ENCODE peak calls at places on chromosomes 11 and 22, in six cellular contexts. V is CD8-positive, alpha-beta T cell; Z is heart right ventricle; A is fibroblast of mammary gland; Q is thoracic aorta; J is pancreas. C is an unnamed sample.

GRCh38 chr11:109984634-109985289 is 108.4 kb upstream of the ZC3H12C start:
- DNase-seq in V (no peak), Z (no peak), A (no peak), Q (no peak), J (no peak), C (no peak)

GRCh38 chr22:35231585-35232084 is 25.7 kb upstream of the HMGXB4 start:
- DNase-seq in V (peak; percentile 72), Z (peak; percentile 18), A (peak; percentile 68), Q (no peak), J (peak; percentile 82), C (peak; percentile 79)

GRCh38 chr22:43185860-43186261 is 1.1 kb downstream of the TTLL12 start:
- DNase-seq in V (no peak), Z (peak; percentile 35), A (peak; percentile 37), Q (no peak), J (peak; percentile 82), C (no peak)

GRCh38 chr11:60798631-60799030 is 13.5 kb downstream of the MS4A10 start:
- DNase-seq in V (no peak), Z (no peak), A (no peak), Q (no peak), J (no peak), C (no peak)

GRCh38 chr11:125300791-125301218 is 136.3 kb downstream of the PKNOX2 start:
- DNase-seq in V (no peak), Z (no peak), A (peak; percentile 57), Q (no peak), J (no peak), C (peak; percentile 78)

GRCh38 chr11:134276396-134277175 is 407 bp downstream of the GLB1L3 start:
- DNase-seq in V (no peak), Z (no peak), A (no peak), Q (no peak), J (peak; percentile 66), C (no peak)

GRCh38 chr11:12318791-12319733 is 58.3 kb upstream of the PARVA start:
- DNase-seq in V (no peak), Z (no peak), A (peak; percentile 74), Q (no peak), J (no peak), C (no peak)

GRCh38 chr11:17352925-17353227 is 1.3 kb downstream of the NCR3LG1 start:
- DNase-seq in V (peak; percentile 44), Z (peak; percentile 29), A (peak; percentile 49), Q (no peak), J (peak; percentile 68), C (peak; percentile 63)

GRCh38 chr11:26777276-26777939 is 55.5 kb upstream of the SLC5A12 start:
- DNase-seq in V (no peak), Z (no peak), A (peak; percentile 36), Q (no peak), J (no peak), C (peak; percentile 18)

GRCh38 chr11:84256618-84257017 is 970.5 kb upstream of the CCDC90B start:
- DNase-seq in V (no peak), Z (no peak), A (no peak), Q (no peak), J (no peak), C (no peak)

GRCh38 chr11:21037836-21038235 is 368.4 kb downstream of the NELL1 start:
- DNase-seq in V (no peak), Z (no peak), A (no peak), Q (no peak), J (no peak), C (no peak)

GRCh38 chr22:33895444-33895843 is 24.8 kb downstream of the LARGE1 start:
- DNase-seq in V (no peak), Z (no peak), A (no peak), Q (no peak), J (no peak), C (no peak)

GRCh38 chr11:46489668-46490560 is 98.3 kb upstream of the CHRM4 start:
- DNase-seq in V (peak; percentile 13), Z (no peak), A (peak; percentile 61), Q (no peak), J (no peak), C (peak; percentile 65)

GRCh38 chr11:112128483-112129121 is 35.3 kb downstream of the IL18 start:
- DNase-seq in V (no peak), Z (no peak), A (peak; percentile 86), Q (no peak), J (no peak), C (peak; percentile 80)

GRCh38 chr22:44211946-44212930 is 31.5 kb downstream of the PARVG start:
- DNase-seq in V (no peak), Z (no peak), A (peak; percentile 20), Q (no peak), J (peak; percentile 21), C (peak; percentile 77)

GRCh38 chr22:46027219-46028068 is 50.5 kb upstream of the WNT7B start:
- DNase-seq in V (no peak), Z (no peak), A (no peak), Q (no peak), J (peak; percentile 89), C (no peak)

GRCh38 chr11:14042686-14043440 is 80.3 kb downstream of the SPON1 start:
- DNase-seq in V (no peak), Z (no peak), A (no peak), Q (no peak), J (no peak), C (no peak)

GRCh38 chr11:14045417-14045816 is 82.9 kb downstream of the SPON1 start:
- DNase-seq in V (no peak), Z (no peak), A (no peak), Q (no peak), J (no peak), C (no peak)

GRCh38 chr11:14041565-14041964 is 79.0 kb downstream of the SPON1 start:
- DNase-seq in V (no peak), Z (no peak), A (no peak), Q (no peak), J (no peak), C (no peak)

GRCh38 chr11:14036495-14036894 is 74.0 kb downstream of the SPON1 start:
- DNase-seq in V (no peak), Z (no peak), A (peak; percentile 21), Q (no peak), J (no peak), C (no peak)

DNA sequence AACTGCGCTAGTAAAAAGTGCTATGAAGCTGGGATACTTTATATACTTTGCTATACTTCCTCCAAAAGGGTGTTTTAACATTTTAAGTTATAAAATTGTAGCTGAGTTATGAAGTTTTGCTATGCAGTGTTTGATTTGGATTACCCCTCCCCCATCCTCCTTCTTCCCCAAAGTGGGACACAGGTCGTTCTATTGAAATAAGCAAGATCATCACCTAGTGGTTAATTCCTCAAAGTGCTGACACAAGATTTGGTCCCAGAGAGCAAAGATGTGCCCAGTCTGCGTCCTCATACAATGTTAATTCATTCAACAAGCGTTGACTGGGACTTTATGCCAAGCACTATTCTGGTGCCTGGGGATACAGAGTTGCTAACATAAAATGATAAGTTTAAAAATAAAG is 78.5 kb downstream of the SPON1 start:
- DNase-seq in V (no peak), Z (no peak), A (peak; percentile 20), Q (no peak), J (no peak), C (no peak)
- TF ChIP-seq CTCF in V (no peak), Z (no peak), A (peak; percentile 38), Q (peak; percentile 12), J (no peak), C (no peak)

DNA sequence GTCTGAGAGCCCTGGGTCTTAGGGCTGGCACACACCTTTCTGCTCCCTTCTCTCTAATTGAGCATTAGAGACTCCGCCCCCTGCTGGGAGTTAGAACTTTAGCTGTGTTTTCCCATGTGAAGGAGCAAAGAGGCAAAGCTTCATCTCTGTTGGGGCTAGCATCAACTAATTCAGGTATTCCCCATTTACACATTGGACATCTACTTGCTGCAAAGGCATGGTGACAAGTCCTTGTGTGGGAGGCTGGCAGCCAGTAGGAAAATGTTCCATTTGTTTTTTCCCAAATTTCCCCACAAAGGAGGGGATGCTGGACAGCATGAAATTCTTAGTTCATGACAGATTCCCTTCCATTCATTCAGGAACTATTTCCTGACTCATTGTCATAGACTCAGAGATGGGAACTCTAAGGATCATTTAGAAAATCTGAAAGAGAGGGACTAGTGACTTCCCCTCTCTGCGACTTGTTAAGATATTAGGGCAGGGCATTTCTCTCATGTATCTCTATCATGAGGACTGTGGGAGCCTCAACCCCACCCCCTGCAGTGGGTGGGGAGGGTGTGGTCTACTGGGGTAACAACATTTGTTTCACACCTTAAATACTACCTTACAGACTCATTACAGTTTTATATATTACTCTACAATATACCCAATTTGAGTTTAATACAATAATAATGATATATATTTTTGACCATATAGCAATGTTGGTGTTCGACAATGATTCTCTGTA is 3.7 kb downstream of the CD44 start:
- DNase-seq in V (peak; percentile 43), Z (no peak), A (peak; percentile 80), Q (no peak), J (no peak), C (peak; percentile 44)
- H3K4me3 ChIP-seq in V (peak overlapping the region; percentile 46), Z (no peak overlapping the region), A (peak overlapping the region; percentile 100), Q (peak overlapping the region; percentile 95), J (peak overlapping the region; percentile 92), C (no peak overlapping the region)

GRCh38 chr11:79156031-79156430 is 284.8 kb downstream of the TENM4 start:
- DNase-seq in V (no peak), Z (no peak), A (no peak), Q (no peak), J (no peak), C (no peak)

GRCh38 chr11:79155237-79155636 is 285.6 kb downstream of the TENM4 start:
- DNase-seq in V (no peak), Z (no peak), A (no peak), Q (no peak), J (no peak), C (no peak)

GRCh38 chr11:79157738-79158137 is 283.1 kb downstream of the TENM4 start:
- DNase-seq in V (no peak), Z (no peak), A (no peak), Q (no peak), J (no peak), C (no peak)

GRCh38 chr11:79160786-79161403 is 279.9 kb downstream of the TENM4 start:
- DNase-seq in V (no peak), Z (no peak), A (peak; percentile 60), Q (no peak), J (no peak), C (peak; percentile 32)

GRCh38 chr11:79159657-79160450 is 281.0 kb downstream of the TENM4 start:
- DNase-seq in V (no peak), Z (no peak), A (no peak), Q (no peak), J (no peak), C (no peak)
- TF ChIP-seq CTCF in V (no peak), Z (no peak), A (peak; percentile 31), Q (no peak), J (no peak), C (no peak)

DNA sequence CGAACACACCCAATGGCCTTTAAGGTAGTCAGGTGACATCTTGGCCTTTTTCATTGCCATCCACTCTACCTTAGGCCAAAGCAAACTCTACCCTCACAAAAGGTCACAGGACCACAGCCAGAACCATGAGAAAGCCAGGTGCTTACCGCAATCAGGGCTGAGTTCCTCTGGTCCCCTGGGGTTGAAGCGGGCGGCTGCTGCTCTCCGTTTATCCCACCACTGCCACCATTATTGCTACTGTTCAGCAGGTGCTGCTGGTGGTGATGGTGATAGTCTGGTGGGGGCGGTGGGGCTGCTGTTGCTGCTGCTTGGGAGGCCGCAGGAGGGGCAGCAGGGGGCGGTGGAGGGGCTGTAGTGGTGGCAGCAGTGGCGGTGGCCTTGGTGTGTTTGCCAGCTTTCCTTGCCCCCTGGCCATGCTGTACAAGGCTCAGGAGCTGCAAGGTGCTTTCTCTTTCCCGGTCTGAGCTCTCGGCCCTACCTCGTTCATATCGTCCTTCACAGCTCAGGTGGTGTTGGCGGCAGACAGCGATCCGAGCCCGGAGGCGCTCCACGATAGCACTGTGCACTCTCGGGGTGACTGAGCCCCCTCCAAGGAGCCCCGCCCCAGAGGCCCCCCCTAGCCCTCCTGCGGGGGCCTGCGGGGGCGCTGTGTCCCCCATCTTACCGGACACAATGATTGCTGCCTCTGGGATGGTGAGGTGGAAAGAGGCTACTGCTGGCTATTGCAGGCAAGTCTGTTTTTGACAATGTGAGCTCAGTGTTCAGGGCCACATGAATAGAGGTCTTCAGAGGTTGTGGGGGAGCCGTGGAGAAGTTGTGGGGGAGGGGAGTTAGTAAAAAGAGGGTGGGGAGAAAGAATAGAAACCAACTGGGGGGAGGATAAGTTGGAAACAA is 1.5 kb downstream of the MAML2 start:
- DNase-seq in V (peak; percentile 67), Z (peak; percentile 53), A (peak; percentile 58), Q (no peak), J (peak; percentile 64), C (peak; percentile 74)
- H3K4me3 ChIP-seq in V (peak overlapping the region; percentile 98), Z (peak overlapping the region; percentile 62), A (peak overlapping the region; percentile 96), Q (peak overlapping the region; percentile 98), J (peak overlapping the region; percentile 56), C (peak overlapping the region; percentile 66)

C was measured in cardiac fibroblast.